ENCODE peak calls at places on chromosomes 1 and 21, in four cellular contexts. Y is CD8-positive, alpha-beta T cell; N is tibial artery; G is right atrium auricular region. H is an unnamed sample.

GRCh38 chr1:164571333-164571732 is 12.3 kb downstream of the PBX1 start:
- DNase-seq in G (no peak), N (no peak), Y (no peak), H (no peak)

GRCh38 chr1:59752556-59753412 is 62.0 kb upstream of the HOOK1 start:
- DNase-seq in Y (no peak), N (no peak), G (no peak), H (no peak)

GRCh38 chr1:163872067-163872466 is 550.3 kb downstream of the NUF2 start:
- DNase-seq in G (no peak), Y (no peak), N (no peak), H (no peak)

GRCh38 chr21:37407719-37408455 is 41.3 kb downstream of the DYRK1A start:
- DNase-seq in Y (no peak), N (no peak), G (no peak), H (no peak)

GRCh38 chr1:151702936-151703335 is 13.7 kb downstream of the CELF3 start:
- DNase-seq in G (no peak), N (no peak), Y (no peak), H (no peak)

GRCh38 chr1:48236716-48237470 is 14.4 kb downstream of the SLC5A9 start:
- DNase-seq in N (no peak), Y (no peak), G (peak; percentile 32), H (no peak)

GRCh38 chr1:86137458-86137857 is 19.1 kb downstream of the COL24A1 start:
- DNase-seq in Y (no peak), N (no peak), G (no peak), H (no peak)

GRCh38 chr1:9561429-9561828 is 22.2 kb downstream of the SLC25A33 start:
- DNase-seq in N (no peak), Y (no peak), G (no peak), H (no peak)

GRCh38 chr1:108121361-108122143 is 78.6 kb downstream of the SLC25A24 start:
- DNase-seq in N (no peak), G (no peak), Y (no peak), H (peak; percentile 16)

GRCh38 chr1:115658646-115659045 is 16.9 kb downstream of the VANGL1 start:
- DNase-seq in G (no peak), N (no peak), Y (no peak), H (no peak)

GRCh38 chr1:30700528-30701265 is 22.7 kb downstream of the MATN1 start:
- DNase-seq in N (peak; percentile 75), G (peak; percentile 75), Y (no peak), H (no peak)

GRCh38 chr1:31183927-31184554 is 55.6 kb downstream of the NKAIN1 start:
- DNase-seq in N (no peak), Y (peak; percentile 20), G (no peak), H (peak; percentile 73)

GRCh38 chr1:163307479-163308171 is 14.1 kb upstream of the NUF2 start:
- DNase-seq in G (no peak), N (no peak), Y (no peak), H (no peak)

GRCh38 chr1:212525479-212526110 is 83.0 kb upstream of the ATF3 start:
- DNase-seq in G (no peak), Y (no peak), N (no peak), H (no peak)

GRCh38 chr1:106756752-106757151 is 299.7 kb upstream of the PRMT6 start:
- DNase-seq in N (no peak), G (no peak), Y (no peak), H (no peak)

GRCh38 chr1:87478231-87478630 is 149.6 kb downstream of the LMO4 start:
- DNase-seq in N (no peak), Y (no peak), G (peak; percentile 77), H (peak; percentile 25)

GRCh38 chr21:39004776-39005605 is 178.3 kb downstream of the PSMG1 start:
- DNase-seq in N (peak; percentile 73), G (peak; percentile 70), Y (no peak), H (no peak)

GRCh38 chr1:75127916-75128717 is 6.1 kb upstream of the LHX8 start:
- DNase-seq in G (no peak), Y (no peak), N (no peak), H (no peak)

GRCh38 chr1:206761369-206761768 is 9.2 kb upstream of the IL19 start:
- DNase-seq in Y (no peak), N (no peak), G (no peak), H (no peak)

GRCh38 chr1:88661188-88661587 is 22.9 kb upstream of the PKN2 start:
- DNase-seq in N (no peak), Y (no peak), G (no peak), H (no peak)

GRCh38 chr1:116255933-116256649 is 117.0 kb upstream of the ATP1A1 start:
- DNase-seq in Y (no peak), N (no peak), G (no peak), H (no peak)

GRCh38 chr1:54297596-54298283 is 97.8 kb downstream of the MRPL37 start:
- DNase-seq in N (no peak), Y (no peak), G (no peak), H (no peak)

GRCh38 chr1:47104816-47105215 is 32.4 kb upstream of the CYP4A22 start:
- DNase-seq in G (no peak), N (no peak), Y (no peak), H (no peak)

GRCh38 chr21:17796037-17796403 is 23.1 kb downstream of the C21orf91 start:
- DNase-seq in G (no peak), Y (no peak), N (no peak), H (no peak)

GRCh38 chr21:17793271-17793670 is 25.9 kb downstream of the C21orf91 start:
- DNase-seq in G (no peak), Y (no peak), N (no peak), H (no peak)

GRCh38 chr21:17793675-17794123 is 25.5 kb downstream of the C21orf91 start:
- DNase-seq in G (no peak), Y (no peak), N (no peak), H (no peak)

GRCh38 chr21:17795084-17796036 is 23.8 kb downstream of the C21orf91 start:
- DNase-seq in Y (no peak), N (no peak), G (no peak), H (no peak)

DNA sequence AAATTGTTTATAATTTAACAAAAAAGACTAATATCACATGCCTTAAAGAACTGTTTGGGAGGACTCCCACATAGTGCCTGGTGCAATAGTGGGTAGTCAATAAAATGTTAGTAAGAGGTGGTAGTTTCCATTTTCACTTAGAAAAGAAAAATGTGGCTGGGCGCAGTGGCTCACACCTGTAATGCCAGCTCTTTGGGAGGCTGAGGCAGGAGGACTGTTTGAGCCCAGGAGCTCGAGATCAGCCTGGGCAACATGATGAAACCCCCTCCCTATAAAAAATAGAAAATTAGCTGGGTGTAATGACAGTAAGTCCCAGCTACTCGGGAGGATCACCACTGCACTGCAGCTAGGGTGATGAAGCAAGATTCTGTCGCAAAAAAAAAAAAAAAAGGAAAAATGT is 24.5 kb downstream of the C21orf91 start:
- DNase-seq in Y (no peak), G (no peak), N (no peak), H (no peak)
- H3K4me1 ChIP-seq in Y (peaks cover 58% of the 10 kb centered on the region), G (no peaks in the 10 kb centered on the region), N (no peaks in the 10 kb centered on the region), H (no peaks in the 10 kb centered on the region)

DNA sequence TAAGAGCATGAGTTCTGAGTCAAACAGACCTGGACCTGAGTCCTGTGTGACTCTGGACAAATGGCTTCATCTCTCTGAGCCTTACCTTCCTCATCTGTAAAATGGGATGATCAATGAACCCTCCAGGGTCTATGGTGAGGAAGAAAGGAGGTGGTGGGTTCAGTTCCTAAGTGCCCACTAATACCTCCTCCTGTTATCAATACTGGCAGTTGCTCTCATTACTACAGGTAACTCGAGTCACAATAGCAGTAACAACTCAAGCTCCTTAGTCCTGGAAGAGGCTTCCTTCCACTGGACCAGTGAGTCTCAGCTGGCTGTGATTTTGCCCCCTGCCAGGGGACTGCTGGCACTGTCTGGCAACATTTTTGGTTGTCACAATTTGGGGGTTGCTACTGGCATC is 2.6 kb downstream of the PADI2 start:
- DNase-seq in G (no peak), N (no peak), Y (no peak), H (no peak)
- H3K4me1 ChIP-seq in G (no peaks in the 10 kb centered on the region), N (peaks cover 11% of the 10 kb centered on the region), Y (peaks cover 12% of the 10 kb centered on the region), H (no peaks in the 10 kb centered on the region)

DNA sequence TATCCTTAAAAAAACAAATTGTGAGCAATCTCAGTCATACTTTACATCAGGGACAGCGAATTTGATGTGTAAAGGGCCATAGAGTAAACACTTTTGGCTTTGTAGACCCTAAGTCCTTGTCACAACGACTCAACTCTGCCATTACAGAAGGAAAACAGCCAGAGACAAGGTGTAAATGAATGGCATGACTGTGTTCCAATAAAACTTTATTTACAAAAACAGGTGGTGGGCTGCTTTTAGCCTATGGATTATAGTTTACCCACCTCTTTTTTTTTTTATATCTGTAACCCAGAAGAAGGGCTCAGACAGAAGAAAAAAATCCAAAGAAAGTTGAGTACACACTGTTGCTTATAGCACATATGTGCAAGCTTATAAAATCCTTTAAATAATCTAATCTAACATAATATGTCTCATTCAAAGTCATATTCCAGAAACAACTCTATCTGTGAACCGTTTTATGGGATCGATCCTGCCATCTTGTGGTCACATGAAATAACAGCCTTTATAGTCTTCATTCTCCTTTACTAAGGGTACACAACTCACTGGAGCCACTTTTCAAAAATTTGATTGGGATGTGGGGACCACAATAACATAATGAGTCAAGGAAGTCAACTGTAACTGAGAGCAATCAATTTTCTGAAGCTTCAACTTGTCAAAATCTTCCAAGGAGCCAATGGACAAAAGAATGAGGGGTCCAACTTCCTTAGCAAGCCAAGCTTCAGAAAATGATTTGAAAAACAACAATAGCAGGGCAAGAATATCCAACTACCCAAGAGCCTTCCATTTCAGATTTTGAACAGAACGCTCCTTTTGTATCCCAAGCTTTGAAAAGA is 142.2 kb upstream of the KRTAP19-8 start:
- DNase-seq in G (no peak), Y (peak; percentile 24), N (no peak), H (no peak)
- H3K4me1 ChIP-seq in G (no peaks in the 10 kb centered on the region), Y (peaks cover 68% of the 10 kb centered on the region), N (no peaks in the 10 kb centered on the region), H (no peaks in the 10 kb centered on the region)

GRCh38 chr1:160659566-160659965 is 12.7 kb upstream of the SLAMF1 start:
- DNase-seq in Y (no peak), N (no peak), G (no peak), H (no peak)
- H3K4me1 ChIP-seq in Y (peaks cover 31% of the 10 kb centered on the region), N (no peaks in the 10 kb centered on the region), G (no peaks in the 10 kb centered on the region), H (no peaks in the 10 kb centered on the region)

GRCh38 chr1:11875094-11875493 is 16.3 kb upstream of the NPPB start:
- DNase-seq in G (no peak), Y (no peak), N (no peak), H (no peak)
- H3K4me1 ChIP-seq in G (no peaks in the 10 kb centered on the region), Y (no peaks in the 10 kb centered on the region), N (no peaks in the 10 kb centered on the region), H (no peaks in the 10 kb centered on the region)

DNA sequence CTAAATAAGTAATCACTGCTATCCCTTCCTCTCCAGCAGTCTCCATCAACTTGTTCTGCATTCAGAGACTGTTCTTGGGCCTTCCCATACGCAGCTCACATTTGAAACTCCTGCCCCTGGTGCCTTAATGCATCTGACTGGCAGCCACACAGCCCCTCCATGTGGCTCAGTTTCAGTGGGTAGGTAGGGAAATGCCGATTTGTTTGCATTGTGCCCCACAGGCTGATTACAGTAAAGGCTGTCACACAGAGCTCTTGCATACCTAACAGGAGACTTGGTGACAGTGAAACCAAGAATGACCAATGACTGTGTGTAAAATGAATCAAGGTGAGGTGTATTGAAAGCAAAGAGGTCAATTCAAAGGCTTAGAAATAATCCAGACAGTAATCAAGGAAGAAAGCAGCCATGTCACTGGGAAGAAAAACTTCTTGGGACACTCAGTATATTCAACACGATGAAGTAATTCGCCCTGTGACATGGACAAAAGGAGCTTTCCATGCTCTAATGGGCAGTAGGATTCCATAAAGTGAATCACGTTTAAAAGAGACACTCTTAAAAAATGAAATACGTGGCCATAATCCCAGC is 12.7 kb upstream of the B3GALNT2 start:
- DNase-seq in G (no peak), Y (no peak), N (no peak), H (no peak)
- H3K4me1 ChIP-seq in G (no peaks in the 10 kb centered on the region), Y (no peaks in the 10 kb centered on the region), N (no peaks in the 10 kb centered on the region), H (no peaks in the 10 kb centered on the region)